ENCODE peak calls at places on chromosomes 2 and 18, in seven cellular contexts. One of them, this sample, is unnamed.

GRCh38 chr2:85790499-85790898 is 36.7 kb downstream of the ATOH8 start:
- DNase-seq in fibroblast of pulmonary artery: no peak
- DNase-seq in upper lobe of right lung: peak
- DNase-seq in Peyer's patch: no peak
- DNase-seq in effector memory CD4-positive, alpha-beta T cell: no peak
- DNase-seq in dorsolateral prefrontal cortex: no peak
- DNase-seq in CD8-positive, alpha-beta memory T cell: no peak
- DNase-seq in this sample: no peak

GRCh38 chr18:44680271-44681038 is at the start of gene SETBP1:
- DNase-seq in fibroblast of pulmonary artery: peak
- DNase-seq in dorsolateral prefrontal cortex: peak
- DNase-seq in Peyer's patch: peak
- DNase-seq in CD8-positive, alpha-beta memory T cell: peak
- DNase-seq in upper lobe of right lung: peak
- DNase-seq in effector memory CD4-positive, alpha-beta T cell: no peak
- DNase-seq in this sample: no peak

GRCh38 chr2:241508240-241508509 is 209 bp downstream of the STK25 start:
- DNase-seq in effector memory CD4-positive, alpha-beta T cell: no peak
- DNase-seq in CD8-positive, alpha-beta memory T cell: no peak
- DNase-seq in Peyer's patch: no peak
- DNase-seq in dorsolateral prefrontal cortex: no peak
- DNase-seq in fibroblast of pulmonary artery: no peak
- DNase-seq in upper lobe of right lung: no peak
- DNase-seq in this sample: no peak

GRCh38 chr2:69054431-69054830 is 41.5 kb downstream of the ANTXR1 start:
- DNase-seq in dorsolateral prefrontal cortex: no peak
- DNase-seq in Peyer's patch: no peak
- DNase-seq in fibroblast of pulmonary artery: peak
- DNase-seq in upper lobe of right lung: no peak
- DNase-seq in effector memory CD4-positive, alpha-beta T cell: no peak
- DNase-seq in CD8-positive, alpha-beta memory T cell: no peak
- DNase-seq in this sample: peak

GRCh38 chr2:106107509-106108131 is 86.5 kb downstream of the UXS1 start:
- DNase-seq in effector memory CD4-positive, alpha-beta T cell: peak
- DNase-seq in Peyer's patch: no peak
- DNase-seq in upper lobe of right lung: no peak
- DNase-seq in fibroblast of pulmonary artery: peak
- DNase-seq in CD8-positive, alpha-beta memory T cell: no peak
- DNase-seq in dorsolateral prefrontal cortex: no peak
- DNase-seq in this sample: no peak

GRCh38 chr2:43132523-43133301 is 93.7 kb downstream of the ZFP36L2 start:
- DNase-seq in fibroblast of pulmonary artery: no peak
- DNase-seq in upper lobe of right lung: no peak
- DNase-seq in effector memory CD4-positive, alpha-beta T cell: no peak
- DNase-seq in Peyer's patch: peak
- DNase-seq in dorsolateral prefrontal cortex: no peak
- DNase-seq in CD8-positive, alpha-beta memory T cell: no peak
- DNase-seq in this sample: no peak

GRCh38 chr2:192957425-192957824 is 762.7 kb upstream of the TMEFF2 start:
- DNase-seq in dorsolateral prefrontal cortex: no peak
- DNase-seq in upper lobe of right lung: no peak
- DNase-seq in CD8-positive, alpha-beta memory T cell: no peak
- DNase-seq in fibroblast of pulmonary artery: no peak
- DNase-seq in Peyer's patch: no peak
- DNase-seq in effector memory CD4-positive, alpha-beta T cell: no peak
- DNase-seq in this sample: no peak

GRCh38 chr2:189178726-189179606 is 595 bp downstream of the COL5A2 start:
- DNase-seq in effector memory CD4-positive, alpha-beta T cell: no peak
- DNase-seq in dorsolateral prefrontal cortex: no peak
- DNase-seq in CD8-positive, alpha-beta memory T cell: no peak
- DNase-seq in Peyer's patch: no peak
- DNase-seq in upper lobe of right lung: no peak
- DNase-seq in fibroblast of pulmonary artery: peak
- DNase-seq in this sample: peak

GRCh38 chr18:49859006-49859359 is 45.6 kb upstream of the ACAA2 start:
- DNase-seq in effector memory CD4-positive, alpha-beta T cell: no peak
- DNase-seq in Peyer's patch: peak
- DNase-seq in upper lobe of right lung: no peak
- DNase-seq in fibroblast of pulmonary artery: no peak
- DNase-seq in dorsolateral prefrontal cortex: no peak
- DNase-seq in CD8-positive, alpha-beta memory T cell: no peak
- DNase-seq in this sample: no peak

GRCh38 chr2:223475901-223476300 is 126.3 kb downstream of the SCG2 start:
- DNase-seq in fibroblast of pulmonary artery: no peak
- DNase-seq in upper lobe of right lung: no peak
- DNase-seq in dorsolateral prefrontal cortex: no peak
- DNase-seq in Peyer's patch: no peak
- DNase-seq in CD8-positive, alpha-beta memory T cell: no peak
- DNase-seq in effector memory CD4-positive, alpha-beta T cell: no peak
- DNase-seq in this sample: no peak

GRCh38 chr2:26148501-26148900 is 24.4 kb upstream of the GAREM2 start:
- DNase-seq in CD8-positive, alpha-beta memory T cell: no peak
- DNase-seq in Peyer's patch: no peak
- DNase-seq in effector memory CD4-positive, alpha-beta T cell: no peak
- DNase-seq in fibroblast of pulmonary artery: peak
- DNase-seq in upper lobe of right lung: no peak
- DNase-seq in dorsolateral prefrontal cortex: no peak
- DNase-seq in this sample: no peak

GRCh38 chr2:84914334-84914733 is 8.9 kb downstream of the TMSB10 start:
- DNase-seq in dorsolateral prefrontal cortex: no peak
- DNase-seq in CD8-positive, alpha-beta memory T cell: no peak
- DNase-seq in Peyer's patch: no peak
- DNase-seq in effector memory CD4-positive, alpha-beta T cell: no peak
- DNase-seq in upper lobe of right lung: no peak
- DNase-seq in fibroblast of pulmonary artery: no peak
- DNase-seq in this sample: no peak

GRCh38 chr2:148020358-148021058 is at the start of gene ORC4:
- DNase-seq in Peyer's patch: peak
- DNase-seq in CD8-positive, alpha-beta memory T cell: peak
- DNase-seq in effector memory CD4-positive, alpha-beta T cell: peak
- DNase-seq in dorsolateral prefrontal cortex: peak
- DNase-seq in fibroblast of pulmonary artery: peak
- DNase-seq in upper lobe of right lung: peak
- DNase-seq in this sample: peak

GRCh38 chr18:12604445-12605007 is 53.4 kb downstream of the SPIRE1 start:
- DNase-seq in CD8-positive, alpha-beta memory T cell: no peak
- DNase-seq in dorsolateral prefrontal cortex: no peak
- DNase-seq in Peyer's patch: no peak
- DNase-seq in fibroblast of pulmonary artery: no peak
- DNase-seq in upper lobe of right lung: no peak
- DNase-seq in effector memory CD4-positive, alpha-beta T cell: no peak
- DNase-seq in this sample: no peak

GRCh38 chr18:12608292-12608691 is 49.6 kb downstream of the SPIRE1 start:
- DNase-seq in effector memory CD4-positive, alpha-beta T cell: no peak
- DNase-seq in Peyer's patch: no peak
- DNase-seq in dorsolateral prefrontal cortex: no peak
- DNase-seq in upper lobe of right lung: no peak
- DNase-seq in fibroblast of pulmonary artery: peak
- DNase-seq in CD8-positive, alpha-beta memory T cell: no peak
- DNase-seq in this sample: no peak

DNA sequence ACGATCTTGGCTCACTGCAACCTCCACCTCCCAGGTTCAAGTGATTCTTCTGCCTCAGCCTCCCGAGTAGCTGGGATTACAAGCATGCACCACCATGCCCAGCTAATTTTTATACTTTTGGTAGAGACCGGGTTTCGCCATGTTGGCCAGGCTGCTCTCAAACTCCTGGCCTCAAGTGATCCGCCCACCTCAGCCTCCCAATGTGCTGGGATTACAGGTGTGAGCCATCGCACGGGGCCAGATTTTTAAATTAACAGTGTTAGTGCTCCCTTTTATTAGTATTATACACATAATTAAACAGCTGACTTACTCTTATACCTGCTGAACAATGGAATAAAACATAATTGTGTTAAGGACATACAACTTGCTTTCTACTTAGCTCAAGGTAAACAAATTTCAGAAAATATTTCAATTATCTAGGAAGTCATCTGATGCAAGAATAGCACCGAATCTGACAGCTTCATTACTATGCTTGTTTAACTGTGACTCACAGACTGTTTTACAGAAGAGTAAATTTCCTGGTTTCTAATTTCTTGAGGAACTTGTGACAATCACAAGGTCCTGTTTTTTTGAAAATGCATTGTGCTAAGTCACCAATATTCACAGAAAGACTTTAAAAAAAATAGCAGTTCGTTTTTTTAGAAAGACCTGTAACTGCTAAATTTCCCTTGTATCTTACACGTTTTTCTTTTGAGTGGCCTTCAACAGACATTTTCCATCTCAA is 51.2 kb downstream of the SPIRE1 start:
- DNase-seq in CD8-positive, alpha-beta memory T cell: no peak
- DNase-seq in effector memory CD4-positive, alpha-beta T cell: no peak
- DNase-seq in fibroblast of pulmonary artery: peak
- DNase-seq in upper lobe of right lung: no peak
- DNase-seq in Peyer's patch: no peak
- DNase-seq in dorsolateral prefrontal cortex: no peak
- DNase-seq in this sample: no peak
- H3K4me3 ChIP-seq in CD8-positive, alpha-beta memory T cell: no peak
- H3K4me3 ChIP-seq in effector memory CD4-positive, alpha-beta T cell: no peak
- H3K4me3 ChIP-seq in fibroblast of pulmonary artery: no peak
- H3K4me3 ChIP-seq in upper lobe of right lung: no peak
- H3K4me3 ChIP-seq in Peyer's patch: no peak
- H3K4me3 ChIP-seq in dorsolateral prefrontal cortex: no peak
- H3K4me3 ChIP-seq in this sample: no peak

GRCh38 chr2:23386422-23387220 is 1.6 kb downstream of the KLHL29 start:
- DNase-seq in CD8-positive, alpha-beta memory T cell: no peak
- DNase-seq in fibroblast of pulmonary artery: peak
- DNase-seq in upper lobe of right lung: peak
- DNase-seq in Peyer's patch: peak
- DNase-seq in effector memory CD4-positive, alpha-beta T cell: no peak
- DNase-seq in dorsolateral prefrontal cortex: peak
- DNase-seq in this sample: no peak

GRCh38 chr2:23384551-23385349 is at the start of gene KLHL29:
- DNase-seq in fibroblast of pulmonary artery: peak
- DNase-seq in CD8-positive, alpha-beta memory T cell: no peak
- DNase-seq in upper lobe of right lung: peak
- DNase-seq in Peyer's patch: peak
- DNase-seq in dorsolateral prefrontal cortex: peak
- DNase-seq in effector memory CD4-positive, alpha-beta T cell: peak
- DNase-seq in this sample: peak

GRCh38 chr2:23385351-23385747 is 370 bp downstream of the KLHL29 start:
- DNase-seq in dorsolateral prefrontal cortex: no peak
- DNase-seq in CD8-positive, alpha-beta memory T cell: no peak
- DNase-seq in Peyer's patch: no peak
- DNase-seq in upper lobe of right lung: peak
- DNase-seq in fibroblast of pulmonary artery: peak
- DNase-seq in effector memory CD4-positive, alpha-beta T cell: no peak
- DNase-seq in this sample: no peak

GRCh38 chr2:23387221-23387550 is 2.2 kb downstream of the KLHL29 start:
- DNase-seq in effector memory CD4-positive, alpha-beta T cell: no peak
- DNase-seq in CD8-positive, alpha-beta memory T cell: no peak
- DNase-seq in dorsolateral prefrontal cortex: no peak
- DNase-seq in Peyer's patch: no peak
- DNase-seq in fibroblast of pulmonary artery: no peak
- DNase-seq in upper lobe of right lung: no peak
- DNase-seq in this sample: no peak

GRCh38 chr2:23385748-23386421 is 906 bp downstream of the KLHL29 start:
- DNase-seq in fibroblast of pulmonary artery: peak
- DNase-seq in Peyer's patch: no peak
- DNase-seq in effector memory CD4-positive, alpha-beta T cell: no peak
- DNase-seq in dorsolateral prefrontal cortex: no peak
- DNase-seq in upper lobe of right lung: peak
- DNase-seq in CD8-positive, alpha-beta memory T cell: no peak
- DNase-seq in this sample: no peak
- H3K4me3 ChIP-seq in fibroblast of pulmonary artery: peak
- H3K4me3 ChIP-seq in Peyer's patch: peak
- H3K4me3 ChIP-seq in effector memory CD4-positive, alpha-beta T cell: peak
- H3K4me3 ChIP-seq in dorsolateral prefrontal cortex: peak
- H3K4me3 ChIP-seq in upper lobe of right lung: peak
- H3K4me3 ChIP-seq in CD8-positive, alpha-beta memory T cell: peak
- H3K4me3 ChIP-seq in this sample: peak

GRCh38 chr2:27322301-27322765 is 564 bp downstream of the MPV17 start:
- DNase-seq in upper lobe of right lung: no peak
- DNase-seq in fibroblast of pulmonary artery: no peak
- DNase-seq in CD8-positive, alpha-beta memory T cell: no peak
- DNase-seq in Peyer's patch: no peak
- DNase-seq in effector memory CD4-positive, alpha-beta T cell: no peak
- DNase-seq in dorsolateral prefrontal cortex: no peak
- DNase-seq in this sample: no peak

GRCh38 chr2:27322766-27323591 is at the start of gene MPV17:
- DNase-seq in CD8-positive, alpha-beta memory T cell: peak
- DNase-seq in fibroblast of pulmonary artery: peak
- DNase-seq in dorsolateral prefrontal cortex: peak
- DNase-seq in Peyer's patch: peak
- DNase-seq in effector memory CD4-positive, alpha-beta T cell: peak
- DNase-seq in upper lobe of right lung: peak
- DNase-seq in this sample: peak

GRCh38 chr2:27320958-27321543 is 1.8 kb downstream of the MPV17 start:
- DNase-seq in upper lobe of right lung: peak
- DNase-seq in dorsolateral prefrontal cortex: no peak
- DNase-seq in Peyer's patch: peak
- DNase-seq in effector memory CD4-positive, alpha-beta T cell: no peak
- DNase-seq in CD8-positive, alpha-beta memory T cell: no peak
- DNase-seq in fibroblast of pulmonary artery: peak
- DNase-seq in this sample: peak

GRCh38 chr2:27324720-27325119 is 1.8 kb upstream of the MPV17 start:
- DNase-seq in CD8-positive, alpha-beta memory T cell: no peak
- DNase-seq in upper lobe of right lung: no peak
- DNase-seq in effector memory CD4-positive, alpha-beta T cell: no peak
- DNase-seq in fibroblast of pulmonary artery: no peak
- DNase-seq in Peyer's patch: no peak
- DNase-seq in dorsolateral prefrontal cortex: no peak
- DNase-seq in this sample: no peak

GRCh38 chr2:27323592-27324285 is 842 bp upstream of the MPV17 start:
- DNase-seq in Peyer's patch: no peak
- DNase-seq in dorsolateral prefrontal cortex: no peak
- DNase-seq in CD8-positive, alpha-beta memory T cell: no peak
- DNase-seq in fibroblast of pulmonary artery: no peak
- DNase-seq in effector memory CD4-positive, alpha-beta T cell: no peak
- DNase-seq in upper lobe of right lung: no peak
- DNase-seq in this sample: no peak
- H3K4me3 ChIP-seq in Peyer's patch: peak
- H3K4me3 ChIP-seq in dorsolateral prefrontal cortex: peak
- H3K4me3 ChIP-seq in CD8-positive, alpha-beta memory T cell: peak
- H3K4me3 ChIP-seq in fibroblast of pulmonary artery: peak
- H3K4me3 ChIP-seq in effector memory CD4-positive, alpha-beta T cell: peak
- H3K4me3 ChIP-seq in upper lobe of right lung: peak
- H3K4me3 ChIP-seq in this sample: peak

GRCh38 chr2:96333708-96334107 is 1.9 kb upstream of the NCAPH start:
- DNase-seq in effector memory CD4-positive, alpha-beta T cell: no peak
- DNase-seq in Peyer's patch: peak
- DNase-seq in fibroblast of pulmonary artery: no peak
- DNase-seq in CD8-positive, alpha-beta memory T cell: no peak
- DNase-seq in dorsolateral prefrontal cortex: no peak
- DNase-seq in upper lobe of right lung: no peak
- DNase-seq in this sample: no peak

GRCh38 chr2:96336104-96336775 is 674 bp downstream of the NCAPH start:
- DNase-seq in dorsolateral prefrontal cortex: no peak
- DNase-seq in Peyer's patch: peak
- DNase-seq in upper lobe of right lung: no peak
- DNase-seq in fibroblast of pulmonary artery: no peak
- DNase-seq in effector memory CD4-positive, alpha-beta T cell: no peak
- DNase-seq in CD8-positive, alpha-beta memory T cell: no peak
- DNase-seq in this sample: no peak

GRCh38 chr2:96340493-96341414 is 5.2 kb downstream of the NCAPH start:
- DNase-seq in upper lobe of right lung: no peak
- DNase-seq in CD8-positive, alpha-beta memory T cell: no peak
- DNase-seq in dorsolateral prefrontal cortex: no peak
- DNase-seq in fibroblast of pulmonary artery: no peak
- DNase-seq in Peyer's patch: no peak
- DNase-seq in effector memory CD4-positive, alpha-beta T cell: no peak
- DNase-seq in this sample: no peak

GRCh38 chr2:96341641-96342040 is 6.1 kb downstream of the NCAPH start:
- DNase-seq in effector memory CD4-positive, alpha-beta T cell: no peak
- DNase-seq in upper lobe of right lung: no peak
- DNase-seq in fibroblast of pulmonary artery: no peak
- DNase-seq in Peyer's patch: no peak
- DNase-seq in dorsolateral prefrontal cortex: no peak
- DNase-seq in CD8-positive, alpha-beta memory T cell: no peak
- DNase-seq in this sample: no peak

GRCh38 chr2:96336873-96337272 is 1.3 kb downstream of the NCAPH start:
- DNase-seq in Peyer's patch: no peak
- DNase-seq in effector memory CD4-positive, alpha-beta T cell: no peak
- DNase-seq in upper lobe of right lung: no peak
- DNase-seq in fibroblast of pulmonary artery: no peak
- DNase-seq in CD8-positive, alpha-beta memory T cell: no peak
- DNase-seq in dorsolateral prefrontal cortex: no peak
- DNase-seq in this sample: no peak
- H3K4me3 ChIP-seq in Peyer's patch: no peak
- H3K4me3 ChIP-seq in effector memory CD4-positive, alpha-beta T cell: no peak
- H3K4me3 ChIP-seq in upper lobe of right lung: no peak
- H3K4me3 ChIP-seq in fibroblast of pulmonary artery: no peak
- H3K4me3 ChIP-seq in CD8-positive, alpha-beta memory T cell: no peak
- H3K4me3 ChIP-seq in dorsolateral prefrontal cortex: no peak
- H3K4me3 ChIP-seq in this sample: no peak

This sample was measured in skeletal muscle cell.